ENCODE peak calls at places on chromosomes 13 and 19, in six cellular contexts. O is NCI-H460; H is choroid plexus epithelial cell; L is heart left ventricle; P is Peyer's patch; K is stimulated activated naive CD4-positive, alpha-beta T cell treated with Interleukin-2 at 50 U/mL for 16 hours. Y is an unnamed sample.

GRCh38 chr13:90868321-90868920 is 479.1 kb upstream of the MIR17HG start:
- DNase-seq in O (peak; percentile 19), H (peak; percentile 62), L (no peak), P (no peak), K (no peak), Y (no peak)

GRCh38 chr13:57969961-57970360 is 338.4 kb downstream of the PCDH17 start:
- DNase-seq in O (no peak), H (no peak), L (no peak), P (no peak), K (no peak), Y (no peak)

GRCh38 chr19:43532571-43532961 is 422 bp upstream of the ZNF575 start:
- DNase-seq in O (no peak), H (no peak), L (peak; percentile 71), P (no peak), K (peak; percentile 64), Y (peak; percentile 71)

GRCh38 chr13:46663644-46664043 is 110.7 kb downstream of the LRCH1 start:
- DNase-seq in O (no peak), H (no peak), L (no peak), P (no peak), K (no peak), Y (no peak)

GRCh38 chr19:35404879-35405622 is 34.2 kb downstream of the GPR42 start:
- DNase-seq in O (no peak), H (peak; percentile 89), L (no peak), P (peak; percentile 63), K (peak; percentile 39), Y (no peak)

GRCh38 chr19:44714597-44715169 is 15.7 kb downstream of the CEACAM16 start:
- DNase-seq in O (no peak), H (no peak), L (no peak), P (no peak), K (no peak), Y (no peak)

GRCh38 chr19:40674291-40674690 is 16.2 kb downstream of the NUMBL start:
- DNase-seq in O (no peak), H (peak; percentile 56), L (no peak), P (no peak), K (no peak), Y (no peak)

GRCh38 chr19:50204811-50205675 is 1.6 kb downstream of the MYH14 start:
- DNase-seq in O (no peak), H (no peak), L (peak; percentile 79), P (peak; percentile 92), K (no peak), Y (peak; percentile 85)

Y was measured in left ventricle myocardium superior.